ENCODE peak calls at places on chromosome 5, in nine cellular contexts. X is body of pancreas, M is Peyer's patch, Y is right lobe of liver, R is PC-3, S is heart right ventricle, J is endodermal cell, P is colonic mucosa, V is SK-N-SH. G is an unnamed sample. For H3K4me1, the result is how much of the 10 kb centered on the place peaks cover.

GRCh38 chr5:38403407-38403806 is 145.0 kb downstream of the EGFLAM start:
- DNase-seq in X (no peak), M (no peak), Y (no peak), R (peak), S (no peak), J (no peak), P (no peak), V (no peak), G (no peak)

GRCh38 chr5:8686707-8687106 is 817.8 kb downstream of the MTRR start:
- DNase-seq in X (no peak), M (no peak), Y (no peak), R (no peak), S (no peak), J (no peak), P (no peak), V (no peak), G (no peak)

GRCh38 chr5:84961903-84962302 is 577.2 kb upstream of the EDIL3 start:
- DNase-seq in X (no peak), M (no peak), Y (no peak), R (no peak), S (no peak), J (no peak), P (no peak), V (no peak), G (no peak)

GRCh38 chr5:159099049-159099760 is 511 bp downstream of the EBF1 start:
- DNase-seq in X (peak), M (peak), Y (no peak), R (peak), S (no peak), J (peak), P (peak), V (peak), G (peak)

GRCh38 chr5:133113331-133114061 is 61.7 kb downstream of the HSPA4 start:
- DNase-seq in X (no peak), M (peak), Y (no peak), R (no peak), S (no peak), J (no peak), P (no peak), V (no peak), G (no peak)

GRCh38 chr5:153584131-153584530 is 93.7 kb downstream of the GRIA1 start:
- DNase-seq in X (no peak), M (no peak), Y (no peak), R (no peak), S (no peak), J (no peak), P (no peak), V (no peak), G (no peak)

GRCh38 chr5:77546-77945 is 14.4 kb upstream of the PLEKHG4B start:
- DNase-seq in X (no peak), M (no peak), Y (no peak), R (no peak), S (no peak), J (no peak), P (no peak), V (no peak), G (no peak)

GRCh38 chr5:71887680-71888079 is 168.6 kb downstream of the CARTPT start:
- DNase-seq in X (no peak), M (no peak), Y (no peak), R (peak), S (no peak), J (no peak), P (no peak), V (peak), G (peak)

GRCh38 chr5:133129192-133129748 is 77.5 kb downstream of the HSPA4 start:
- DNase-seq in X (no peak), M (peak), Y (peak), R (no peak), S (no peak), J (no peak), P (no peak), V (peak), G (no peak)

GRCh38 chr5:80192507-80193241 is 63.2 kb downstream of the SERINC5 start:
- DNase-seq in X (peak), M (no peak), Y (no peak), R (no peak), S (peak), J (peak), P (no peak), V (no peak), G (no peak)
- H3K27ac ChIP-seq in X (peak), M (peak), Y (peak), R (no peak), S (peak), J (peak), P (peak), V (peak), G (peak)

GRCh38 chr5:17056056-17056690 is 120.1 kb upstream of the MYO10 start:
- DNase-seq in X (peak), M (no peak), Y (no peak), R (peak), S (peak), J (peak), P (peak), V (no peak), G (no peak)
- H3K4me3 ChIP-seq in X (no peak), M (no peak), Y (no peak), R (no peak), S (no peak), J (no peak), P (no peak), V (no peak), G (no peak)

GRCh38 chr5:1118231-1118698 is 6.4 kb upstream of the SLC12A7 start:
- DNase-seq in X (peak), M (no peak), Y (no peak), R (peak), S (no peak), J (no peak), P (no peak), V (no peak), G (no peak)
- H3K4me1 ChIP-seq in X (half or more), M (under half), Y (under half), R (under half), S (under half), J (under half), P (under half), V (under half), G (under half)

DNA sequence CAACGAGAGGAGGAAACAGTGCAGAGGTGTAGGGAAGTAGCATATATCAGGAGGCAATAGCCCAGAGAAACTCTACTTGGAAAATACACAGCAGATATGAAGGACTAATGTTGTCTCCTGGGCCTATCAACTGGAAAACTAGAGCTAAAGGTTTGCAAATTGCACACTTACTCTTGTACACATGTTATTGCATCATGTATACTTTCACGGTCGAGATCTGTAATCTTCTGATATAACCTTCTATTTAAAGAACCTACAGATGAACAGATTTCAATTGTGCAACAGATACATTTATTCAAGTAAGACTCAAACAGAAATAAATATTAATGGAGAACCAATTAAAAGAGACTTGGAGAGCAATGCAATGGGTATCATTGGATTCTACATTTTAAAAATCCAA is 256.3 kb upstream of the TMEM161B start:
- DNase-seq in X (no peak), M (no peak), Y (no peak), R (no peak), S (no peak), J (no peak), P (no peak), V (no peak), G (no peak)
- H3K27ac ChIP-seq in X (no peak), M (no peak), Y (no peak), R (no peak), S (no peak), J (no peak), P (no peak), V (no peak), G (no peak)

GRCh38 chr5:73382412-73382795 is 66.2 kb downstream of the FOXD1 start:
- DNase-seq in X (no peak), M (no peak), Y (no peak), R (no peak), S (no peak), J (no peak), P (no peak), V (peak), G (no peak)
- H3K4me3 ChIP-seq in X (no peak), M (peak), Y (no peak), R (no peak), S (peak), J (no peak), P (peak), V (no peak), G (no peak)

GRCh38 chr5:150481972-150482406 is 25.9 kb upstream of the NDST1 start:
- DNase-seq in X (peak), M (no peak), Y (no peak), R (no peak), S (no peak), J (no peak), P (no peak), V (no peak), G (no peak)

GRCh38 chr5:150486402-150487198 is 21.3 kb upstream of the NDST1 start:
- DNase-seq in X (peak), M (peak), Y (peak), R (peak), S (peak), J (peak), P (peak), V (peak), G (peak)

GRCh38 chr5:150487199-150488061 is 20.5 kb upstream of the NDST1 start:
- DNase-seq in X (peak), M (peak), Y (peak), R (peak), S (peak), J (no peak), P (peak), V (peak), G (no peak)

GRCh38 chr5:150485770-150486401 is 22.0 kb upstream of the NDST1 start:
- DNase-seq in X (peak), M (peak), Y (peak), R (peak), S (peak), J (peak), P (peak), V (peak), G (no peak)

GRCh38 chr5:150484964-150485769 is 22.8 kb upstream of the NDST1 start:
- DNase-seq in X (no peak), M (no peak), Y (peak), R (no peak), S (no peak), J (peak), P (no peak), V (no peak), G (no peak)
- H3K4me1 ChIP-seq in X (half or more), M (under half), Y (under half), R (under half), S (under half), J (under half), P (under half), V (under half), G (under half)

GRCh38 chr5:58227858-58228257 is 232.0 kb downstream of the PLK2 start:
- DNase-seq in X (no peak), M (no peak), Y (no peak), R (no peak), S (no peak), J (no peak), P (no peak), V (no peak), G (no peak)
- H3K27ac ChIP-seq in X (no peak), M (no peak), Y (no peak), R (no peak), S (no peak), J (no peak), P (no peak), V (no peak), G (no peak)

GRCh38 chr5:112923148-112923917 is 1.3 kb upstream of the REEP5 start:
- DNase-seq in X (no peak), M (peak), Y (no peak), R (no peak), S (no peak), J (no peak), P (no peak), V (no peak), G (peak)
- H3K4me3 ChIP-seq in X (no peak), M (no peak), Y (no peak), R (no peak), S (no peak), J (no peak), P (no peak), V (no peak), G (no peak)

GRCh38 chr5:66207800-66208561 is 63.9 kb downstream of the SREK1 start:
- DNase-seq in X (no peak), M (no peak), Y (no peak), R (no peak), S (no peak), J (no peak), P (no peak), V (no peak), G (no peak)
- H3K4me1 ChIP-seq in X (under half), M (under half), Y (under half), R (under half), S (under half), J (under half), P (under half), V (under half), G (under half)

GRCh38 chr5:124935060-124935459 is 188.6 kb upstream of the ZNF608 start:
- DNase-seq in X (no peak), M (peak), Y (no peak), R (no peak), S (no peak), J (no peak), P (no peak), V (no peak), G (no peak)
- H3K27ac ChIP-seq in X (no peak), M (no peak), Y (no peak), R (no peak), S (no peak), J (no peak), P (no peak), V (no peak), G (no peak)